ENCODE peak calls at places on chromosome 12, in ten cellular contexts. R is dermis microvascular lymphatic vessel endothelial cell; E is RPMI7951; H is HepG2; V is T-cell; Z is stimulated activated effector memory CD8-positive, alpha-beta T cell treated with anti-CD3 and anti-CD28 coated beads, Interleukin-12 subunit alpha, Interleukin-12 subunit beta, amount 100 ng/mL, for 72 hours; M is lower leg skin; B is hepatocyte; J is NT2/D1; A is NCI-H774. F is an unnamed sample.

GRCh38 chr12:107411792-107412535 is 273.6 kb upstream of the PWP1 start:
- DNase-seq in R (no peak), E (peak; percentile 96), H (no peak), V (no peak), Z (no peak), M (no peak), B (peak; percentile 49), J (no peak), A (no peak), F (no peak)

GRCh38 chr12:31482816-31483215 is 108.1 kb downstream of the DENND5B start:
- DNase-seq in R (peak; percentile 12), E (peak; percentile 93), H (no peak), V (no peak), Z (no peak), M (no peak), B (no peak), J (no peak), A (no peak), F (no peak)

GRCh38 chr12:95623554-95624170 is 72.4 kb upstream of the USP44 start:
- DNase-seq in R (peak; percentile 92), E (peak; percentile 65), H (peak; percentile 73), V (no peak), Z (peak; percentile 10), M (peak; percentile 90), B (peak; percentile 82), J (peak; percentile 96), A (no peak), F (peak; percentile 40)

GRCh38 chr12:5884846-5885245 is 60.2 kb downstream of the ANO2 start:
- DNase-seq in R (no peak), E (no peak), H (no peak), V (no peak), Z (no peak), M (no peak), B (no peak), J (no peak), A (no peak), F (no peak)

GRCh38 chr12:50788562-50788961 is 24.7 kb downstream of the ATF1 start:
- DNase-seq in R (no peak), E (peak; percentile 82), H (peak; percentile 32), V (no peak), Z (no peak), M (no peak), B (no peak), J (no peak), A (no peak), F (no peak)

GRCh38 chr12:46675736-46676135 is 150.1 kb downstream of the SLC38A4 start:
- DNase-seq in R (peak; percentile 51), E (peak; percentile 45), H (peak; percentile 30), V (no peak), Z (no peak), M (peak; percentile 87), B (peak; percentile 50), J (peak; percentile 27), A (peak; percentile 6), F (no peak)

GRCh38 chr12:69240625-69240984 is 1.2 kb downstream of the CPSF6 start:
- DNase-seq in R (peak; percentile 15), E (no peak), H (no peak), V (peak; percentile 38), Z (no peak), M (no peak), B (peak; percentile 19), J (no peak), A (no peak), F (no peak)

GRCh38 chr12:109115404-109115757 is 1.0 kb upstream of the ACACB start:
- DNase-seq in R (no peak), E (no peak), H (peak; percentile 28), V (no peak), Z (no peak), M (no peak), B (peak; percentile 27), J (no peak), A (no peak), F (no peak)

GRCh38 chr12:10251669-10252068 is 39.0 kb downstream of the GABARAPL1 start:
- DNase-seq in R (no peak), E (no peak), H (no peak), V (no peak), Z (no peak), M (no peak), B (no peak), J (no peak), A (no peak), F (no peak)

GRCh38 chr12:6553051-6553868 is 2.6 kb downstream of the IFFO1 start:
- DNase-seq in R (peak; percentile 51), E (peak; percentile 98), H (no peak), V (no peak), Z (no peak), M (no peak), B (no peak), J (no peak), A (no peak), F (no peak)

GRCh38 chr12:90058721-90059120 is 350.1 kb upstream of the ATP2B1 start:
- DNase-seq in R (peak; percentile 90), E (peak; percentile 63), H (no peak), V (no peak), Z (no peak), M (no peak), B (peak; percentile 5), J (no peak), A (no peak), F (no peak)

GRCh38 chr12:5014269-5014668 is 29.4 kb upstream of the KCNA5 start:
- DNase-seq in R (no peak), E (peak; percentile 3), H (no peak), V (no peak), Z (no peak), M (no peak), B (no peak), J (no peak), A (no peak), F (no peak)

GRCh38 chr12:18101043-18101442 is 11.1 kb upstream of the RERGL start:
- DNase-seq in R (no peak), E (no peak), H (no peak), V (no peak), Z (no peak), M (no peak), B (no peak), J (no peak), A (no peak), F (no peak)

GRCh38 chr12:74292351-74293194 is 245.1 kb upstream of the ATXN7L3B start:
- DNase-seq in R (no peak), E (no peak), H (no peak), V (no peak), Z (no peak), M (no peak), B (no peak), J (no peak), A (no peak), F (no peak)

GRCh38 chr12:57461326-57461903 is 1.8 kb downstream of the GLI1 start:
- DNase-seq in R (peak; percentile 44), E (peak; percentile 61), H (no peak), V (no peak), Z (no peak), M (peak; percentile 92), B (peak; percentile 89), J (peak; percentile 74), A (no peak), F (peak; percentile 80)

F was measured in 8988T.